ENCODE peak calls at places on chromosomes 12 and 14, in six cellular contexts. G is pancreas, C is psoas muscle, S is endothelial cell of umbilical vein, J is breast epithelium, Y is IMR-90. K is an unnamed sample.

GRCh38 chr12:118052324-118053070 is 8.5 kb downstream of the WSB2 start:
- DNase-seq in G (peak; percentile 78), C (peak; percentile 79), S (peak; percentile 96), J (peak; percentile 85), Y (peak; percentile 95), K (peak; percentile 97)

GRCh38 chr12:131460516-131460915 is 250.4 kb upstream of the SFSWAP start:
- DNase-seq in G (no peak), C (no peak), S (no peak), J (no peak), Y (no peak), K (no peak)

GRCh38 chr12:54304187-54304810 is 3.5 kb upstream of the NFE2 start:
- DNase-seq in G (peak; percentile 79), C (peak; percentile 69), S (no peak), J (peak; percentile 74), Y (no peak), K (peak; percentile 63)

GRCh38 chr12:6693832-6694355 is 4.7 kb upstream of the ZNF384 start:
- DNase-seq in G (no peak), C (no peak), S (no peak), J (no peak), Y (no peak), K (no peak)

GRCh38 chr14:91078095-91078737 is 17.8 kb upstream of the RPS6KA5 start:
- DNase-seq in G (no peak), C (no peak), S (no peak), J (no peak), Y (no peak), K (no peak)

GRCh38 chr12:49801141-49802063 is 26.8 kb downstream of the NCKAP5L start:
- DNase-seq in G (no peak), C (no peak), S (no peak), J (no peak), Y (no peak), K (no peak)

GRCh38 chr14:68621400-68622365 is 171.2 kb downstream of the ZFP36L1 start:
- DNase-seq in G (no peak), C (no peak), S (no peak), J (no peak), Y (peak; percentile 79), K (peak; percentile 69)

GRCh38 chr12:3152013-3152412 is 74.8 kb downstream of the TSPAN9 start:
- DNase-seq in G (no peak), C (no peak), S (peak; percentile 61), J (no peak), Y (no peak), K (no peak)

GRCh38 chr14:23528555-23528954 is 23.0 kb downstream of the ZFHX2 start:
- DNase-seq in G (no peak), C (no peak), S (no peak), J (no peak), Y (no peak), K (peak; percentile 43)

GRCh38 chr14:62445570-62445969 is 599.7 kb downstream of the KCNH5 start:
- DNase-seq in G (no peak), C (no peak), S (no peak), J (no peak), Y (no peak), K (no peak)

GRCh38 chr14:96198430-96199133 is 6.1 kb upstream of the BDKRB2 start:
- DNase-seq in G (no peak), C (no peak), S (peak; percentile 11), J (no peak), Y (no peak), K (no peak)

GRCh38 chr12:9798008-9798619 is 29.2 kb upstream of the KLRF1 start:
- DNase-seq in G (peak; percentile 42), C (no peak), S (peak; percentile 87), J (peak; percentile 45), Y (peak; percentile 56), K (peak; percentile 43)

GRCh38 chr14:54908230-54908629 is 5.6 kb upstream of the GCH1 start:
- DNase-seq in G (no peak), C (no peak), S (no peak), J (no peak), Y (no peak), K (no peak)

GRCh38 chr14:76640923-76641395 is 120.3 kb upstream of the VASH1 start:
- DNase-seq in G (no peak), C (no peak), S (no peak), J (no peak), Y (no peak), K (no peak)

GRCh38 chr12:31728289-31728916 is 418 bp downstream of the AMN1 start:
- DNase-seq in G (peak; percentile 61), C (no peak), S (no peak), J (no peak), Y (no peak), K (no peak)

GRCh38 chr12:31727197-31727596 is 1.6 kb downstream of the AMN1 start:
- DNase-seq in G (no peak), C (no peak), S (no peak), J (no peak), Y (no peak), K (no peak)

GRCh38 chr12:31726575-31726974 is 2.2 kb downstream of the AMN1 start:
- DNase-seq in G (no peak), C (no peak), S (no peak), J (no peak), Y (no peak), K (no peak)

GRCh38 chr12:31729728-31730127 is 907 bp upstream of the AMN1 start:
- DNase-seq in G (no peak), C (no peak), S (no peak), J (no peak), Y (no peak), K (no peak)

GRCh38 chr12:31728917-31729640 is at the start of gene AMN1:
- DNase-seq in G (peak; percentile 98), C (peak; percentile 99), S (peak; percentile 100), J (peak; percentile 100), Y (peak; percentile 99), K (peak; percentile 100)
- TF ChIP-seq CTCF in G (no peak), C (peak; percentile 10), S (no peak), J (peak; percentile 51), Y (peak; percentile 15), K (no peak)

GRCh38 chr12:27639265-27639664 is 57.0 kb upstream of the REP15 start:
- DNase-seq in G (no peak), C (no peak), S (no peak), J (no peak), Y (no peak), K (no peak)

GRCh38 chr12:27646149-27646548 is 50.1 kb upstream of the REP15 start:
- DNase-seq in G (no peak), C (no peak), S (no peak), J (no peak), Y (no peak), K (no peak)

GRCh38 chr12:27645671-27646070 is 50.6 kb upstream of the REP15 start:
- DNase-seq in G (no peak), C (no peak), S (peak; percentile 48), J (no peak), Y (no peak), K (no peak)

GRCh38 chr12:27650011-27650410 is 46.2 kb upstream of the REP15 start:
- DNase-seq in G (no peak), C (no peak), S (no peak), J (no peak), Y (no peak), K (no peak)

DNA sequence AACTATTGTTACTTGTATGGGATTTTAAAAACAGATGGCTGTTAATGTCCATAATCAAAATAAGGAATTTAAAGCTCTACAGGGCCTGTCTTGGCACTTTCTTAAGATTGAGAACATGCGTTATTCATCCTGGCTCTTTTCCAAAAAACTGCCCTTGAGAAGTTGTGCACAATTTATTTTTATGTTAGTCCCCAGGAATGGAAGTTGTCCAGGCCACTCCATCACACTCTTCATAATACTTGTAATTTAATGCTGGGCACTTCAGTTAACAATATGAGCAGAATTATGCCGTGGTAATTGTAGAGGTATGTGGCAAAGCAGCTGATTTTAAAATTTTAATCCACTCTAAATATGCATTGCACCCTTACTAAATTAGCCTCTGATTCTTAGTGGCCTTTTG is 51.8 kb upstream of the REP15 start:
- DNase-seq in G (no peak), C (no peak), S (peak; percentile 55), J (no peak), Y (peak; percentile 60), K (no peak)
- TF ChIP-seq CTCF in G (no peak), C (no peak), S (no peak), J (no peak), Y (no peak), K (no peak)

GRCh38 chr12:56529656-56530055 is 8.0 kb downstream of the RBMS2 start:
- DNase-seq in G (no peak), C (no peak), S (no peak), J (no peak), Y (no peak), K (no peak)

GRCh38 chr12:56528836-56529235 is 7.2 kb downstream of the RBMS2 start:
- DNase-seq in G (no peak), C (no peak), S (no peak), J (no peak), Y (peak; percentile 55), K (no peak)

GRCh38 chr12:56530390-56531055 is 8.9 kb downstream of the RBMS2 start:
- DNase-seq in G (no peak), C (no peak), S (no peak), J (no peak), Y (peak; percentile 41), K (no peak)
- TF ChIP-seq CTCF in G (no peak), C (no peak), S (no peak), J (no peak), Y (no peak), K (no peak)

DNA sequence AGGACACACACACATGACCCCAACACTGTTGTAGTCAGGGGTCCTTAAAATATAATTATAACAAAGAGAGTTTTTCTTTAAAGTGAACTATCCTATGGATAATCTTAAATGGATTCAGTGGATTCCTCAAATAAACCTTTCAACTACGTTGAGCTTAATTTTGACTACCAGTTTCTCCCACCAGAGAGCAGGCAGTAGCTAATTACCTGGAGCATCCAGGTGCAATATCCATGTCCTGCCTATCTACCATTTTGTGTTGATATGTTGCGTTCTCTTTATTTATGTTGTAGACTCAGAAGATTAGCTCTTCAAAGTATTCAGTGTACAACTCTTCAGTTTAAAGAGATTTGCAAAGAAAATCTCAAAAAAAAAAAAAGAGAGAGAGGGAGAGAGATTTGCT is 127.2 kb upstream of the GZMB start:
- DNase-seq in G (no peak), C (no peak), S (no peak), J (no peak), Y (no peak), K (no peak)
- TF ChIP-seq CTCF in G (no peak), C (no peak), S (no peak), J (no peak), Y (no peak), K (no peak)

GRCh38 chr12:87952223-87952622 is 77.0 kb downstream of the C12orf50 start:
- DNase-seq in G (no peak), C (no peak), S (no peak), J (no peak), Y (no peak), K (no peak)

GRCh38 chr12:87952850-87953249 is 76.4 kb downstream of the C12orf50 start:
- DNase-seq in G (no peak), C (no peak), S (no peak), J (no peak), Y (no peak), K (no peak)

DNA sequence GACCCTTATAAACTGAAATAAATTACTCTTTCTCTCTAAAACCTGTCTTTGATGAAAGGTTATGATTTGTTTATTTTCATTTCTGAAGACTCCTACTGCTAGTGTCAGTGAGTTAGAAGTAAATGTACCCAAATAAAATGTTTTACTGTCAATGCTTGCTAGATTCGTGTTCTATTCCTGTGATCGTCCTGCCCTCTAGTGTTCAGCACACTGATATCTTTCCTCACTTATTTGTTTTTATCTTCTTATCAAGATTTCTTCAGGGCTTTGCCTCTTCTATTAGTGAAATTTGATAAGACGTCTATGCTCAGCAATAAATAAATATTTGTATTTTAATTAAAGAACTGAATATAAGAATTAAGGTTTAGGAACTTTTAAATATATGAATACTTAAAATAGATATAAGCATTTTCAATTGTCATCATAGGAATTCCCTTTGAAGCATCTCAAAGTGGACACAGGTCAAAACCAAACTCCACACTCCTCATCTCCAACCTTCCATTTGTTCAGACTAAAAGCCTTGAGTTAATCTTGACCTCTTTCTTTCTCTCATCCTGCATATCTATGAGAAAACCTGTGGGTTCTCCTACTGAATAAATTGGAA is 75.8 kb downstream of the C12orf50 start:
- DNase-seq in G (no peak), C (no peak), S (peak; percentile 43), J (no peak), Y (peak; percentile 71), K (peak; percentile 72)
- TF ChIP-seq CTCF in G (no peak), C (peak; percentile 15), S (peak; percentile 32), J (peak; percentile 15), Y (peak; percentile 86), K (peak; percentile 43)